ENCODE peak calls at places on chromosome 19, in four cellular contexts. P is tibial nerve, A is esophagus squamous epithelium, T is hepatocyte. B is an unnamed sample.

GRCh38 chr19:1098177-1099051 is 3.2 kb upstream of the POLR2E start:
- DNase-seq in P (no peak), A (no peak), T (peak; percentile 80), B (no peak)

GRCh38 chr19:57465680-57466381 is 8.9 kb upstream of the VN1R1 start:
- DNase-seq in P (no peak), A (no peak), T (no peak), B (no peak)

GRCh38 chr19:35958660-35959039 is 22.5 kb downstream of the LRFN3 start:
- DNase-seq in P (no peak), A (no peak), T (no peak), B (no peak)

GRCh38 chr19:940591-941291 is 14.9 kb downstream of the ARID3A start:
- DNase-seq in P (peak; percentile 59), A (no peak), T (no peak), B (peak; percentile 68)

GRCh38 chr19:13983213-13983889 is 22.8 kb downstream of the RFX1 start:
- DNase-seq in P (no peak), A (no peak), T (no peak), B (no peak)

GRCh38 chr19:8363803-8364771 is at the start of gene ANGPTL4:
- DNase-seq in P (peak; percentile 71), A (no peak), T (peak; percentile 75), B (peak; percentile 84)

GRCh38 chr19:40223135-40223822 is 3.2 kb downstream of the CCNP start:
- DNase-seq in P (no peak), A (no peak), T (no peak), B (no peak)

GRCh38 chr19:38298841-38299680 is 5.0 kb upstream of the C19orf33 start:
- DNase-seq in P (no peak), A (no peak), T (peak; percentile 43), B (no peak)

GRCh38 chr19:40776364-40776763 is 1.0 kb downstream of the MIA start:
- DNase-seq in P (no peak), A (no peak), T (no peak), B (no peak)

GRCh38 chr19:41893899-41894298 is 10.9 kb downstream of the ARHGEF1 start:
- DNase-seq in P (no peak), A (no peak), T (no peak), B (no peak)

GRCh38 chr19:10811391-10812111 is 24.5 kb downstream of the TMED1 start:
- DNase-seq in P (no peak), A (no peak), T (peak; percentile 1), B (no peak)

GRCh38 chr19:16135410-16136127 is 7.9 kb upstream of the HSH2D start:
- DNase-seq in P (no peak), A (no peak), T (no peak), B (no peak)
- H3K4me3 ChIP-seq in P (no peak overlapping the region), A (no peak overlapping the region), T (no peak overlapping the region), B (no peak overlapping the region)

GRCh38 chr19:3034194-3034844 is 5.2 kb upstream of the TLE2 start:
- DNase-seq in P (no peak), A (no peak), T (peak; percentile 48), B (no peak)

GRCh38 chr19:3035542-3036118 is 6.5 kb upstream of the TLE2 start:
- DNase-seq in P (peak; percentile 97), A (peak; percentile 89), T (peak; percentile 99), B (peak; percentile 99)

GRCh38 chr19:3038214-3038613 is 9.1 kb upstream of the TLE2 start:
- DNase-seq in P (no peak), A (no peak), T (no peak), B (no peak)

GRCh38 chr19:3034845-3035541 is 5.9 kb upstream of the TLE2 start:
- DNase-seq in P (no peak), A (no peak), T (peak; percentile 62), B (peak; percentile 90)

DNA sequence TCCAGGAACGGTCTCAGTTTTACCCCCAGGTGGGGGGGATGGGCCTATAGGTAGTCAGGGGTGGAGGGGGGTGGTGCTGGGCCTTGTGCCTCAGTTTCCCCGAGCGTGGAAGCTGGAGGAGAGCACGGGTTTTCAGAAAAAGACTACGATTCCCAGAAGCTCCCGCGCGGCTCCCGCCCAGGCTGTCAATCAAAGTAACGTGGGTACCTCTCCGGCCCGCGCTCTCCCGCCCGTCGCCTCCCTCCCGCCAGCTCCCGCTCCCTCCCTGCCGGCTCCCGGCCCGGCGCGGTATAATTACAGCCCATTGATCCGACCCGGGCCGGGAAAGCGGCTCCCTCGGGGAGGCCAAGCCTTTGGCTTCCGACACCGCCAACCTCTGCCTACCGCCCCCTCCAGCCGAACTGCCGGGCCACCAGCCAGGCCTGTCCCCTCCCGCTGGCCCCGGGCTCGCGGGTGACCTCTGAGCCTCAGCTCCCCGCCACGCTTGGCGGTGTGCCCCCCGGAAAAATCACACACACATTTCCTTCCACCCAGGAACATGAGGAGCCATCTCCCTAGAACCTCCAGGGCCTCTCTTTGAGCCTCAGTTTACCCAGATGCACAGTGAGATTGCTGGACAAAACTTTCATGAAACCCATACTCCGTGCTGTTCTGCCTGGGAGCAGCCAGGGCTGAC is 7.2 kb upstream of the TLE2 start:
- DNase-seq in P (peak; percentile 86), A (no peak), T (peak; percentile 97), B (peak; percentile 95)
- H3K27ac ChIP-seq in P (peak overlapping the region; percentile 90), A (peak overlapping the region; percentile 89), T (peak overlapping the region; percentile 73), B (peak overlapping the region; percentile 75)

GRCh38 chr19:45497791-45498190 is 452 bp upstream of the PPM1N start:
- DNase-seq in P (no peak), A (no peak), T (no peak), B (no peak)
- H3K4me1 ChIP-seq in P (peaks cover 49% of the 10 kb centered on the region), A (peaks cover 55% of the 10 kb centered on the region), T (peaks cover 7% of the 10 kb centered on the region), B (peaks cover 24% of the 10 kb centered on the region)

DNA sequence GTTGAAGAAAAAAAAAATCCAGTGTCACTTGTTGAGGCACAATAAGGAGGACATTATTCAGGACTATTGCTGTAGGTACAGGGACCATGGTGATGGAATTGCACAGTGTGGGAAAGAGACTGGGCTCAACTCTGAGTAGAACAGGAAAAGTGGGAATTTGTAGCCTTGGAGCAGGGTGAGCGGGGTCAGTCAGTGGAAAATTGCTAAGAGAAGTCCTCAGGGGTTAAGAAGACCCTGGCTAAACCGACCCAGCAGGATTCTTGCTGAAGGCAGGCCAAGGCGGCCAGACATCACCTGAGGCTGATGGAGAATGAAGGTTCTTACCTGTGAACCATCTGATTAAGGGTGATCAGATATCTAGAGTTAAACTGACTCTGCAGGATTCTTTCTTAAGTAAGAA is 12.5 kb downstream of the LAIR2 start:
- DNase-seq in P (no peak), A (no peak), T (no peak), B (no peak)
- H3K4me3 ChIP-seq in P (no peak overlapping the region), A (no peak overlapping the region), T (no peak overlapping the region), B (no peak overlapping the region)

B was measured in SJSA1.